ENCODE peak calls at places on chromosomes 16 and 17, in eight cellular contexts. D, W, Y, R, P, S, L and O are unnamed samples.

GRCh38 chr17:29151567-29151966 is 28.6 kb downstream of the MYO18A start:
- DNase-seq in D (no peak), W (no peak), Y (no peak), R (no peak), P (peak), S (peak), L (no peak), O (no peak)

GRCh38 chr16:50548659-50549560 is 714 bp downstream of the NKD1 start:
- DNase-seq in D (no peak), W (no peak), Y (no peak), R (peak), P (peak), S (no peak), L (no peak), O (no peak)

GRCh38 chr17:19992803-19993713 is 15.4 kb upstream of the AKAP10 start:
- DNase-seq in D (peak), W (peak), Y (peak), R (peak), P (peak), S (peak), L (peak), O (peak)

GRCh38 chr16:84357191-84357651 is 11.1 kb upstream of the ATP2C2 start:
- DNase-seq in D (peak), W (no peak), Y (no peak), R (no peak), P (peak), S (peak), L (no peak), O (no peak)

GRCh38 chr17:32289454-32289853 is 23.8 kb downstream of the RHBDL3 start:
- DNase-seq in D (no peak), W (no peak), Y (no peak), R (no peak), P (no peak), S (no peak), L (no peak), O (no peak)

GRCh38 chr17:7023576-7024401 is 939 bp downstream of the BCL6B start:
- DNase-seq in D (peak), W (peak), Y (peak), R (peak), P (peak), S (peak), L (peak), O (no peak)

GRCh38 chr16:31698901-31699300 is 171.2 kb downstream of the AHSP start:
- DNase-seq in D (no peak), W (no peak), Y (no peak), R (no peak), P (no peak), S (no peak), L (no peak), O (no peak)

GRCh38 chr16:477287-477686 is 50.2 kb upstream of the CAPN15 start:
- DNase-seq in D (no peak), W (no peak), Y (no peak), R (no peak), P (no peak), S (no peak), L (no peak), O (no peak)

GRCh38 chr16:80058236-80058635 is 457.7 kb upstream of the MAF start:
- DNase-seq in D (no peak), W (no peak), Y (no peak), R (no peak), P (peak), S (no peak), L (no peak), O (no peak)

GRCh38 chr17:80504671-80505413 is 28.4 kb upstream of the NPTX1 start:
- DNase-seq in D (no peak), W (no peak), Y (no peak), R (no peak), P (no peak), S (peak), L (no peak), O (no peak)

GRCh38 chr17:17755715-17756114 is 74.5 kb downstream of the RAI1 start:
- DNase-seq in D (no peak), W (no peak), Y (no peak), R (no peak), P (no peak), S (no peak), L (no peak), O (no peak)

GRCh38 chr16:28918698-28919097 is 6.3 kb downstream of the RABEP2 start:
- DNase-seq in D (no peak), W (no peak), Y (no peak), R (no peak), P (no peak), S (no peak), L (no peak), O (no peak)

GRCh38 chr16:55528974-55529373 is 20.1 kb downstream of the LPCAT2 start:
- DNase-seq in D (no peak), W (no peak), Y (no peak), R (no peak), P (no peak), S (no peak), L (no peak), O (no peak)

GRCh38 chr16:53865492-53865863 is 161.5 kb downstream of the FTO start:
- DNase-seq in D (no peak), W (no peak), Y (no peak), R (no peak), P (peak), S (peak), L (no peak), O (no peak)

GRCh38 chr17:72661093-72661944 is 431.2 kb downstream of the SLC39A11 start:
- DNase-seq in D (no peak), W (no peak), Y (no peak), R (no peak), P (peak), S (peak), L (peak), O (no peak)

GRCh38 chr16:2969545-2970521 is 685 bp downstream of the PAQR4 start:
- DNase-seq in D (peak), W (peak), Y (peak), R (peak), P (peak), S (peak), L (peak), O (peak)

GRCh38 chr16:19438739-19439138 is 21.1 kb downstream of the TMC5 start:
- DNase-seq in D (no peak), W (no peak), Y (no peak), R (no peak), P (no peak), S (no peak), L (no peak), O (no peak)

GRCh38 chr16:68013440-68013839 is 2.3 kb downstream of the DPEP2NB start:
- DNase-seq in D (peak), W (no peak), Y (no peak), R (no peak), P (peak), S (no peak), L (no peak), O (no peak)

GRCh38 chr16:75282811-75283281 is 31.4 kb upstream of the BCAR1 start:
- DNase-seq in D (no peak), W (no peak), Y (no peak), R (no peak), P (peak), S (no peak), L (no peak), O (no peak)

GRCh38 chr16:31138621-31139578 is 3.4 kb upstream of the PRSS8 start:
- DNase-seq in D (no peak), W (no peak), Y (no peak), R (peak), P (peak), S (peak), L (no peak), O (no peak)

GRCh38 chr16:27204232-27204915 is 1.0 kb downstream of the KDM8 start:
- DNase-seq in D (no peak), W (no peak), Y (no peak), R (peak), P (no peak), S (no peak), L (peak), O (no peak)

GRCh38 chr17:38628441-38628840 is 22.7 kb upstream of the SRCIN1 start:
- DNase-seq in D (peak), W (no peak), Y (no peak), R (no peak), P (no peak), S (no peak), L (peak), O (no peak)

GRCh38 chr16:81661082-81661481 is 118.0 kb upstream of the PLCG2 start:
- DNase-seq in D (no peak), W (no peak), Y (no peak), R (no peak), P (peak), S (no peak), L (no peak), O (no peak)

GRCh38 chr17:82432017-82432416 is 13.6 kb upstream of the OGFOD3 start:
- DNase-seq in D (no peak), W (no peak), Y (no peak), R (peak), P (no peak), S (no peak), L (no peak), O (no peak)

GRCh38 chr17:75645501-75645888 is 12.3 kb downstream of the SMIM5 start:
- DNase-seq in D (no peak), W (no peak), Y (no peak), R (no peak), P (peak), S (peak), L (peak), O (no peak)

GRCh38 chr16:75263291-75263962 is 12.0 kb upstream of the BCAR1 start:
- DNase-seq in D (peak), W (no peak), Y (no peak), R (peak), P (no peak), S (no peak), L (no peak), O (no peak)

GRCh38 chr17:42517516-42517915 is 18.5 kb upstream of the NAGLU start:
- DNase-seq in D (peak), W (peak), Y (peak), R (peak), P (peak), S (peak), L (peak), O (peak)

GRCh38 chr17:47802341-47803022 is 19.1 kb downstream of the OSBPL7 start:
- DNase-seq in D (peak), W (no peak), Y (peak), R (no peak), P (peak), S (peak), L (peak), O (peak)

GRCh38 chr16:27305342-27305741 is 8.4 kb upstream of the IL4R start:
- DNase-seq in D (no peak), W (no peak), Y (no peak), R (no peak), P (no peak), S (no peak), L (no peak), O (no peak)

GRCh38 chr16:49924078-49924477 is 68.2 kb upstream of the ZNF423 start:
- DNase-seq in D (peak), W (no peak), Y (no peak), R (no peak), P (no peak), S (no peak), L (no peak), O (no peak)

GRCh38 chr16:71645450-71645849 is 19.5 kb downstream of the MARVELD3 start:
- DNase-seq in D (peak), W (no peak), Y (no peak), R (no peak), P (peak), S (no peak), L (peak), O (peak)

GRCh38 chr17:8225813-8226535 is 15.6 kb upstream of the AURKB start:
- DNase-seq in D (peak), W (no peak), Y (no peak), R (no peak), P (peak), S (peak), L (peak), O (peak)

GRCh38 chr17:76726231-76726765 is at the start of gene JMJD6:
- DNase-seq in D (no peak), W (peak), Y (peak), R (peak), P (peak), S (no peak), L (peak), O (peak)

GRCh38 chr17:49422714-49423113 is 8.0 kb upstream of the PHB1 start:
- DNase-seq in D (no peak), W (no peak), Y (no peak), R (no peak), P (no peak), S (no peak), L (no peak), O (no peak)

GRCh38 chr17:76684756-76685155 is 26.0 kb downstream of the MXRA7 start:
- DNase-seq in D (no peak), W (no peak), Y (no peak), R (no peak), P (no peak), S (no peak), L (no peak), O (no peak)

GRCh38 chr16:20333120-20333519 is 5.8 kb upstream of the GP2 start:
- DNase-seq in D (no peak), W (no peak), Y (no peak), R (peak), P (no peak), S (peak), L (no peak), O (no peak)

GRCh38 chr17:78925234-78925633 is at the start of gene TIMP2:
- DNase-seq in D (peak), W (peak), Y (no peak), R (peak), P (peak), S (peak), L (peak), O (peak)

GRCh38 chr17:38868968-38869646 is 751 bp upstream of the LASP1 start:
- DNase-seq in D (peak), W (peak), Y (peak), R (peak), P (peak), S (peak), L (peak), O (peak)